ENCODE peak calls at places on chromosomes 4 and X, in ten cellular contexts. One of them, this sample, is unnamed.

GRCh38 chr4:101806914-101807313 is 16.4 kb downstream of the BANK1 start:
- DNase-seq in heart right ventricle: no peak
- DNase-seq in suprapubic skin: no peak
- DNase-seq in NB4: peak
- DNase-seq in A549: no peak
- DNase-seq in astrocyte of the spinal cord: no peak
- DNase-seq in ascending aorta: no peak
- DNase-seq in fibroblast of the aortic adventitia: peak
- DNase-seq in GM23338: no peak
- DNase-seq in fibroblast of lung: peak
- DNase-seq in this sample: peak

GRCh38 chrX:104045642-104046041 is 5.9 kb downstream of the H2BW2 start:
- DNase-seq in fibroblast of the aortic adventitia: no peak
- DNase-seq in ascending aorta: no peak
- DNase-seq in fibroblast of lung: no peak
- DNase-seq in GM23338: no peak
- DNase-seq in A549: no peak
- DNase-seq in astrocyte of the spinal cord: no peak
- DNase-seq in NB4: no peak
- DNase-seq in suprapubic skin: no peak
- DNase-seq in heart right ventricle: no peak
- DNase-seq in this sample: no peak

GRCh38 chrX:12443534-12444098 is 305.3 kb downstream of the FRMPD4 start:
- DNase-seq in heart right ventricle: no peak
- DNase-seq in suprapubic skin: no peak
- DNase-seq in GM23338: no peak
- DNase-seq in fibroblast of the aortic adventitia: no peak
- DNase-seq in astrocyte of the spinal cord: no peak
- DNase-seq in A549: no peak
- DNase-seq in NB4: no peak
- DNase-seq in ascending aorta: no peak
- DNase-seq in fibroblast of lung: no peak
- DNase-seq in this sample: no peak

GRCh38 chr4:6892190-6892908 is 17.3 kb upstream of the TBC1D14 start:
- DNase-seq in astrocyte of the spinal cord: peak
- DNase-seq in A549: peak
- DNase-seq in NB4: peak
- DNase-seq in GM23338: peak
- DNase-seq in heart right ventricle: peak
- DNase-seq in ascending aorta: no peak
- DNase-seq in fibroblast of lung: peak
- DNase-seq in fibroblast of the aortic adventitia: peak
- DNase-seq in suprapubic skin: no peak
- DNase-seq in this sample: peak

GRCh38 chr4:93319011-93319410 is 509.5 kb upstream of the ATOH1 start:
- DNase-seq in fibroblast of lung: peak
- DNase-seq in suprapubic skin: no peak
- DNase-seq in heart right ventricle: no peak
- DNase-seq in NB4: no peak
- DNase-seq in GM23338: no peak
- DNase-seq in A549: no peak
- DNase-seq in fibroblast of the aortic adventitia: no peak
- DNase-seq in astrocyte of the spinal cord: no peak
- DNase-seq in ascending aorta: no peak
- DNase-seq in this sample: no peak

GRCh38 chr4:1183985-1184773 is 11.8 kb upstream of the SPON2 start:
- DNase-seq in fibroblast of lung: peak
- DNase-seq in A549: no peak
- DNase-seq in NB4: peak
- DNase-seq in suprapubic skin: no peak
- DNase-seq in ascending aorta: no peak
- DNase-seq in fibroblast of the aortic adventitia: peak
- DNase-seq in heart right ventricle: peak
- DNase-seq in GM23338: no peak
- DNase-seq in astrocyte of the spinal cord: no peak
- DNase-seq in this sample: no peak

GRCh38 chrX:19904778-19905367 is 17.5 kb upstream of the SH3KBP1 start:
- DNase-seq in A549: peak
- DNase-seq in GM23338: peak
- DNase-seq in astrocyte of the spinal cord: peak
- DNase-seq in ascending aorta: no peak
- DNase-seq in suprapubic skin: no peak
- DNase-seq in fibroblast of lung: peak
- DNase-seq in NB4: peak
- DNase-seq in fibroblast of the aortic adventitia: peak
- DNase-seq in heart right ventricle: peak
- DNase-seq in this sample: peak

GRCh38 chrX:142084611-142085010 is 120.5 kb downstream of the MAGEC2 start:
- DNase-seq in ascending aorta: no peak
- DNase-seq in fibroblast of the aortic adventitia: no peak
- DNase-seq in astrocyte of the spinal cord: peak
- DNase-seq in suprapubic skin: no peak
- DNase-seq in GM23338: no peak
- DNase-seq in A549: no peak
- DNase-seq in heart right ventricle: no peak
- DNase-seq in NB4: no peak
- DNase-seq in fibroblast of lung: peak
- DNase-seq in this sample: no peak

GRCh38 chr4:75698162-75698962 is 25.2 kb upstream of the G3BP2 start:
- DNase-seq in A549: no peak
- DNase-seq in ascending aorta: no peak
- DNase-seq in NB4: peak
- DNase-seq in GM23338: peak
- DNase-seq in fibroblast of the aortic adventitia: no peak
- DNase-seq in fibroblast of lung: no peak
- DNase-seq in astrocyte of the spinal cord: no peak
- DNase-seq in heart right ventricle: no peak
- DNase-seq in suprapubic skin: no peak
- DNase-seq in this sample: no peak

GRCh38 chrX:12973561-12974216 is 1.2 kb upstream of the TMSB4X start:
- DNase-seq in A549: no peak
- DNase-seq in fibroblast of lung: no peak
- DNase-seq in heart right ventricle: peak
- DNase-seq in suprapubic skin: no peak
- DNase-seq in fibroblast of the aortic adventitia: no peak
- DNase-seq in astrocyte of the spinal cord: no peak
- DNase-seq in ascending aorta: no peak
- DNase-seq in NB4: peak
- DNase-seq in GM23338: no peak
- DNase-seq in this sample: no peak

GRCh38 chrX:1903380-1903935 is 288.6 kb downstream of the ASMT start:
- DNase-seq in NB4: no peak
- DNase-seq in heart right ventricle: no peak
- DNase-seq in fibroblast of lung: no peak
- DNase-seq in ascending aorta: no peak
- DNase-seq in A549: peak
- DNase-seq in astrocyte of the spinal cord: peak
- DNase-seq in fibroblast of the aortic adventitia: no peak
- DNase-seq in GM23338: no peak
- DNase-seq in suprapubic skin: no peak
- DNase-seq in this sample: peak

GRCh38 chrX:8731579-8732395 is at the start of gene ANOS1:
- DNase-seq in GM23338: peak
- DNase-seq in suprapubic skin: no peak
- DNase-seq in fibroblast of lung: peak
- DNase-seq in NB4: no peak
- DNase-seq in heart right ventricle: peak
- DNase-seq in A549: no peak
- DNase-seq in astrocyte of the spinal cord: peak
- DNase-seq in ascending aorta: no peak
- DNase-seq in fibroblast of the aortic adventitia: no peak
- DNase-seq in this sample: peak

GRCh38 chr4:7902101-7902553 is 37.5 kb downstream of the AFAP1 start:
- DNase-seq in ascending aorta: no peak
- DNase-seq in GM23338: no peak
- DNase-seq in NB4: no peak
- DNase-seq in heart right ventricle: no peak
- DNase-seq in fibroblast of lung: no peak
- DNase-seq in fibroblast of the aortic adventitia: no peak
- DNase-seq in suprapubic skin: no peak
- DNase-seq in astrocyte of the spinal cord: no peak
- DNase-seq in A549: no peak
- DNase-seq in this sample: no peak

GRCh38 chr4:149047368-149047767 is 605.2 kb upstream of the NR3C2 start:
- DNase-seq in heart right ventricle: no peak
- DNase-seq in ascending aorta: no peak
- DNase-seq in NB4: no peak
- DNase-seq in fibroblast of the aortic adventitia: no peak
- DNase-seq in GM23338: no peak
- DNase-seq in suprapubic skin: no peak
- DNase-seq in astrocyte of the spinal cord: peak
- DNase-seq in fibroblast of lung: no peak
- DNase-seq in A549: no peak
- DNase-seq in this sample: no peak

GRCh38 chr4:144894525-144894924 is 203.5 kb downstream of the ANAPC10 start:
- DNase-seq in suprapubic skin: no peak
- DNase-seq in fibroblast of lung: peak
- DNase-seq in heart right ventricle: no peak
- DNase-seq in GM23338: no peak
- DNase-seq in A549: no peak
- DNase-seq in astrocyte of the spinal cord: peak
- DNase-seq in ascending aorta: peak
- DNase-seq in NB4: peak
- DNase-seq in fibroblast of the aortic adventitia: peak
- DNase-seq in this sample: peak

GRCh38 chr4:8727131-8727530 is 134.6 kb downstream of the CPZ start:
- DNase-seq in suprapubic skin: peak
- DNase-seq in NB4: no peak
- DNase-seq in heart right ventricle: no peak
- DNase-seq in astrocyte of the spinal cord: no peak
- DNase-seq in A549: no peak
- DNase-seq in GM23338: no peak
- DNase-seq in fibroblast of lung: no peak
- DNase-seq in ascending aorta: no peak
- DNase-seq in fibroblast of the aortic adventitia: no peak
- DNase-seq in this sample: no peak

GRCh38 chr4:30903493-30903892 is 183.3 kb downstream of the PCDH7 start:
- DNase-seq in GM23338: no peak
- DNase-seq in fibroblast of lung: peak
- DNase-seq in fibroblast of the aortic adventitia: peak
- DNase-seq in NB4: no peak
- DNase-seq in ascending aorta: no peak
- DNase-seq in A549: no peak
- DNase-seq in heart right ventricle: no peak
- DNase-seq in astrocyte of the spinal cord: peak
- DNase-seq in suprapubic skin: no peak
- DNase-seq in this sample: peak

GRCh38 chrX:47172971-47173792 is 20.4 kb upstream of the UBA1 start:
- DNase-seq in astrocyte of the spinal cord: no peak
- DNase-seq in A549: no peak
- DNase-seq in fibroblast of lung: no peak
- DNase-seq in GM23338: no peak
- DNase-seq in fibroblast of the aortic adventitia: no peak
- DNase-seq in suprapubic skin: no peak
- DNase-seq in ascending aorta: no peak
- DNase-seq in heart right ventricle: no peak
- DNase-seq in NB4: no peak
- DNase-seq in this sample: no peak

GRCh38 chr4:24248674-24249644 is 335.4 kb downstream of the DHX15 start:
- DNase-seq in suprapubic skin: no peak
- DNase-seq in A549: no peak
- DNase-seq in fibroblast of lung: no peak
- DNase-seq in GM23338: no peak
- DNase-seq in fibroblast of the aortic adventitia: no peak
- DNase-seq in ascending aorta: no peak
- DNase-seq in astrocyte of the spinal cord: no peak
- DNase-seq in heart right ventricle: peak
- DNase-seq in NB4: no peak
- DNase-seq in this sample: peak

GRCh38 chrX:13936804-13937203 is 92.9 kb downstream of the GEMIN8 start:
- DNase-seq in ascending aorta: no peak
- DNase-seq in A549: no peak
- DNase-seq in suprapubic skin: no peak
- DNase-seq in GM23338: no peak
- DNase-seq in astrocyte of the spinal cord: no peak
- DNase-seq in heart right ventricle: no peak
- DNase-seq in fibroblast of the aortic adventitia: no peak
- DNase-seq in fibroblast of lung: no peak
- DNase-seq in NB4: no peak
- DNase-seq in this sample: no peak

GRCh38 chr4:107213410-107213809 is 177.3 kb upstream of the DKK2 start:
- DNase-seq in NB4: no peak
- DNase-seq in suprapubic skin: no peak
- DNase-seq in fibroblast of the aortic adventitia: no peak
- DNase-seq in A549: no peak
- DNase-seq in GM23338: no peak
- DNase-seq in astrocyte of the spinal cord: no peak
- DNase-seq in fibroblast of lung: no peak
- DNase-seq in ascending aorta: no peak
- DNase-seq in heart right ventricle: no peak
- DNase-seq in this sample: no peak
- TF ChIP-seq CTCF in NB4: no peak
- TF ChIP-seq CTCF in suprapubic skin: no peak
- TF ChIP-seq CTCF in fibroblast of the aortic adventitia: no peak
- TF ChIP-seq CTCF in A549: no peak
- TF ChIP-seq CTCF in GM23338: no peak
- TF ChIP-seq CTCF in astrocyte of the spinal cord: no peak
- TF ChIP-seq CTCF in fibroblast of lung: no peak
- TF ChIP-seq CTCF in ascending aorta: no peak
- TF ChIP-seq CTCF in heart right ventricle: no peak
- TF ChIP-seq CTCF in this sample: no peak

GRCh38 chr4:72935462-72935861 is 134.1 kb downstream of the COX18 start:
- DNase-seq in NB4: no peak
- DNase-seq in GM23338: no peak
- DNase-seq in fibroblast of lung: no peak
- DNase-seq in fibroblast of the aortic adventitia: no peak
- DNase-seq in astrocyte of the spinal cord: no peak
- DNase-seq in A549: no peak
- DNase-seq in ascending aorta: no peak
- DNase-seq in heart right ventricle: no peak
- DNase-seq in suprapubic skin: no peak
- DNase-seq in this sample: no peak
- H3K4me3 ChIP-seq in NB4: no peak
- H3K4me3 ChIP-seq in GM23338: no peak
- H3K4me3 ChIP-seq in fibroblast of lung: no peak
- H3K4me3 ChIP-seq in fibroblast of the aortic adventitia: no peak
- H3K4me3 ChIP-seq in astrocyte of the spinal cord: no peak
- H3K4me3 ChIP-seq in A549: no peak
- H3K4me3 ChIP-seq in ascending aorta: no peak
- H3K4me3 ChIP-seq in heart right ventricle: no peak
- H3K4me3 ChIP-seq in suprapubic skin: no peak
- H3K4me3 ChIP-seq in this sample: no peak

GRCh38 chr4:41339812-41340809 is 83.4 kb downstream of the UCHL1 start:
- DNase-seq in ascending aorta: no peak
- DNase-seq in heart right ventricle: peak
- DNase-seq in NB4: no peak
- DNase-seq in fibroblast of the aortic adventitia: peak
- DNase-seq in fibroblast of lung: peak
- DNase-seq in suprapubic skin: no peak
- DNase-seq in GM23338: peak
- DNase-seq in A549: no peak
- DNase-seq in astrocyte of the spinal cord: peak
- DNase-seq in this sample: no peak
- TF ChIP-seq CTCF in ascending aorta: peak
- TF ChIP-seq CTCF in heart right ventricle: peak
- TF ChIP-seq CTCF in NB4: no peak
- TF ChIP-seq CTCF in fibroblast of the aortic adventitia: no peak
- TF ChIP-seq CTCF in fibroblast of lung: peak
- TF ChIP-seq CTCF in suprapubic skin: no peak
- TF ChIP-seq CTCF in GM23338: peak
- TF ChIP-seq CTCF in A549: no peak
- TF ChIP-seq CTCF in astrocyte of the spinal cord: no peak
- TF ChIP-seq CTCF in this sample: no peak

GRCh38 chr4:189162073-189162789 is 778.4 kb upstream of the FRG1 start:
- DNase-seq in ascending aorta: no peak
- DNase-seq in suprapubic skin: no peak
- DNase-seq in GM23338: peak
- DNase-seq in astrocyte of the spinal cord: no peak
- DNase-seq in fibroblast of lung: no peak
- DNase-seq in NB4: no peak
- DNase-seq in fibroblast of the aortic adventitia: no peak
- DNase-seq in A549: no peak
- DNase-seq in heart right ventricle: no peak
- DNase-seq in this sample: no peak

GRCh38 chr4:189162888-189163287 is 777.8 kb upstream of the FRG1 start:
- DNase-seq in suprapubic skin: no peak
- DNase-seq in ascending aorta: no peak
- DNase-seq in A549: no peak
- DNase-seq in NB4: no peak
- DNase-seq in fibroblast of lung: peak
- DNase-seq in astrocyte of the spinal cord: no peak
- DNase-seq in GM23338: no peak
- DNase-seq in heart right ventricle: no peak
- DNase-seq in fibroblast of the aortic adventitia: no peak
- DNase-seq in this sample: no peak
- H3K4me3 ChIP-seq in suprapubic skin: no peak
- H3K4me3 ChIP-seq in ascending aorta: no peak
- H3K4me3 ChIP-seq in A549: no peak
- H3K4me3 ChIP-seq in NB4: no peak
- H3K4me3 ChIP-seq in fibroblast of lung: no peak
- H3K4me3 ChIP-seq in astrocyte of the spinal cord: no peak
- H3K4me3 ChIP-seq in GM23338: no peak
- H3K4me3 ChIP-seq in heart right ventricle: no peak
- H3K4me3 ChIP-seq in fibroblast of the aortic adventitia: no peak
- H3K4me3 ChIP-seq in this sample: no peak

This sample was measured in cardiac fibroblast.